ENCODE peak calls at places on chromosomes 3 and 15, in eight cellular contexts. D is A172; N is stimulated activated CD4-positive, alpha-beta T cell treated with anti-CD3 and anti-CD28 coated beads, Interleukin-2, amount 100 ng/mL, for 24 hours; J is Ammon's horn; R is psoas muscle; O is right cardiac atrium; T is brain microvascular endothelial cell; Q is skeletal muscle cell. V is an unnamed sample.

GRCh38 chr15:78617131-78617915 is 3.5 kb downstream of the CHRNA3 start:
- DNase-seq in D (no peak), N (no peak), J (no peak), R (no peak), O (no peak), T (no peak), Q (no peak), V (no peak)

GRCh38 chr3:136860541-136860940 is 1.5 kb upstream of the NCK1 start:
- DNase-seq in D (no peak), N (no peak), J (no peak), R (no peak), O (no peak), T (no peak), Q (peak), V (no peak)

GRCh38 chr3:186381424-186382216 is 19.6 kb upstream of the DGKG start:
- DNase-seq in D (no peak), N (no peak), J (no peak), R (no peak), O (no peak), T (no peak), Q (no peak), V (no peak)

GRCh38 chr3:130658666-130659065 is 88.0 kb downstream of the PIK3R4 start:
- DNase-seq in D (peak), N (no peak), J (no peak), R (no peak), O (peak), T (no peak), Q (peak), V (peak)

GRCh38 chr3:31275038-31275562 is 257.6 kb upstream of the STT3B start:
- DNase-seq in D (peak), N (no peak), J (no peak), R (no peak), O (no peak), T (peak), Q (peak), V (peak)

GRCh38 chr15:63892794-63893441 is 59.2 kb upstream of the HERC1 start:
- DNase-seq in D (no peak), N (peak), J (peak), R (no peak), O (no peak), T (no peak), Q (no peak), V (no peak)

GRCh38 chr3:179450901-179451334 is 352 bp downstream of the GNB4 start:
- DNase-seq in D (peak), N (no peak), J (peak), R (peak), O (no peak), T (peak), Q (no peak), V (no peak)

GRCh38 chr3:13470894-13471574 is 9.1 kb upstream of the HDAC11 start:
- DNase-seq in D (no peak), N (no peak), J (no peak), R (no peak), O (no peak), T (no peak), Q (no peak), V (no peak)

GRCh38 chr15:98755138-98755537 is 106.8 kb downstream of the IGF1R start:
- DNase-seq in D (peak), N (no peak), J (no peak), R (no peak), O (no peak), T (no peak), Q (no peak), V (no peak)

GRCh38 chr15:33215941-33216872 is 21.7 kb upstream of the FMN1 start:
- DNase-seq in D (peak), N (no peak), J (no peak), R (no peak), O (no peak), T (peak), Q (no peak), V (peak)